ENCODE peak calls at places on chromosomes 7 and 10, in seven cellular contexts. One of them, this sample, is unnamed.

GRCh38 chr10:61974611-61975010 is 73.1 kb downstream of the ARID5B start:
- DNase-seq in fibroblast of the aortic adventitia: peak
- DNase-seq in posterior vena cava: no peak
- DNase-seq in central memory CD4-positive, alpha-beta T cell: no peak
- DNase-seq in T-cell: no peak
- DNase-seq in activated T-helper 1 cell treated with anti-CD3 and anti-CD28 coated beads, Interleukin-12 subunit alpha, Interleukin-12 subunit beta, Interleukin-2, Interleukin-4 antibody, amounts not matched to agents 30 ng/mL and 10 ng/mL and 1 ng/mL, durations not matched to agents 14 hours and 24 hours and 36 hours: no peak
- DNase-seq in activated CD4-positive, alpha-beta T cell treated with anti-CD3 and anti-CD28 coated beads for 36 hours: peak
- DNase-seq in this sample: peak

GRCh38 chr7:55893940-55894339 is 6.7 kb downstream of the ZNF713 start:
- DNase-seq in fibroblast of the aortic adventitia: no peak
- DNase-seq in posterior vena cava: no peak
- DNase-seq in central memory CD4-positive, alpha-beta T cell: no peak
- DNase-seq in T-cell: no peak
- DNase-seq in activated T-helper 1 cell treated with anti-CD3 and anti-CD28 coated beads, Interleukin-12 subunit alpha, Interleukin-12 subunit beta, Interleukin-2, Interleukin-4 antibody, amounts not matched to agents 30 ng/mL and 10 ng/mL and 1 ng/mL, durations not matched to agents 14 hours and 24 hours and 36 hours: no peak
- DNase-seq in activated CD4-positive, alpha-beta T cell treated with anti-CD3 and anti-CD28 coated beads for 36 hours: no peak
- DNase-seq in this sample: no peak

GRCh38 chr10:69265521-69265920 is 12.8 kb upstream of the HK1 start:
- DNase-seq in fibroblast of the aortic adventitia: no peak
- DNase-seq in posterior vena cava: no peak
- DNase-seq in central memory CD4-positive, alpha-beta T cell: no peak
- DNase-seq in T-cell: no peak
- DNase-seq in activated T-helper 1 cell treated with anti-CD3 and anti-CD28 coated beads, Interleukin-12 subunit alpha, Interleukin-12 subunit beta, Interleukin-2, Interleukin-4 antibody, amounts not matched to agents 30 ng/mL and 10 ng/mL and 1 ng/mL, durations not matched to agents 14 hours and 24 hours and 36 hours: no peak
- DNase-seq in activated CD4-positive, alpha-beta T cell treated with anti-CD3 and anti-CD28 coated beads for 36 hours: no peak
- DNase-seq in this sample: no peak

GRCh38 chr7:142813262-142813661 is 41.6 kb upstream of the EPHB6 start:
- DNase-seq in fibroblast of the aortic adventitia: peak
- DNase-seq in posterior vena cava: no peak
- DNase-seq in central memory CD4-positive, alpha-beta T cell: no peak
- DNase-seq in T-cell: no peak
- DNase-seq in activated T-helper 1 cell treated with anti-CD3 and anti-CD28 coated beads, Interleukin-12 subunit alpha, Interleukin-12 subunit beta, Interleukin-2, Interleukin-4 antibody, amounts not matched to agents 30 ng/mL and 10 ng/mL and 1 ng/mL, durations not matched to agents 14 hours and 24 hours and 36 hours: no peak
- DNase-seq in activated CD4-positive, alpha-beta T cell treated with anti-CD3 and anti-CD28 coated beads for 36 hours: peak
- DNase-seq in this sample: no peak

GRCh38 chr7:76296743-76297740 is 5.4 kb upstream of the HSPB1 start:
- DNase-seq in fibroblast of the aortic adventitia: peak
- DNase-seq in posterior vena cava: no peak
- DNase-seq in central memory CD4-positive, alpha-beta T cell: no peak
- DNase-seq in T-cell: no peak
- DNase-seq in activated T-helper 1 cell treated with anti-CD3 and anti-CD28 coated beads, Interleukin-12 subunit alpha, Interleukin-12 subunit beta, Interleukin-2, Interleukin-4 antibody, amounts not matched to agents 30 ng/mL and 10 ng/mL and 1 ng/mL, durations not matched to agents 14 hours and 24 hours and 36 hours: no peak
- DNase-seq in activated CD4-positive, alpha-beta T cell treated with anti-CD3 and anti-CD28 coated beads for 36 hours: no peak
- DNase-seq in this sample: no peak

GRCh38 chr7:127253289-127254162 is 785 bp upstream of the GRM8 start:
- DNase-seq in fibroblast of the aortic adventitia: peak
- DNase-seq in posterior vena cava: peak
- DNase-seq in central memory CD4-positive, alpha-beta T cell: peak
- DNase-seq in T-cell: peak
- DNase-seq in activated T-helper 1 cell treated with anti-CD3 and anti-CD28 coated beads, Interleukin-12 subunit alpha, Interleukin-12 subunit beta, Interleukin-2, Interleukin-4 antibody, amounts not matched to agents 30 ng/mL and 10 ng/mL and 1 ng/mL, durations not matched to agents 14 hours and 24 hours and 36 hours: peak
- DNase-seq in activated CD4-positive, alpha-beta T cell treated with anti-CD3 and anti-CD28 coated beads for 36 hours: peak
- DNase-seq in this sample: peak

GRCh38 chr7:82615527-82615926 is 171.9 kb upstream of the CACNA2D1 start:
- DNase-seq in fibroblast of the aortic adventitia: no peak
- DNase-seq in posterior vena cava: no peak
- DNase-seq in central memory CD4-positive, alpha-beta T cell: no peak
- DNase-seq in T-cell: no peak
- DNase-seq in activated T-helper 1 cell treated with anti-CD3 and anti-CD28 coated beads, Interleukin-12 subunit alpha, Interleukin-12 subunit beta, Interleukin-2, Interleukin-4 antibody, amounts not matched to agents 30 ng/mL and 10 ng/mL and 1 ng/mL, durations not matched to agents 14 hours and 24 hours and 36 hours: no peak
- DNase-seq in activated CD4-positive, alpha-beta T cell treated with anti-CD3 and anti-CD28 coated beads for 36 hours: no peak
- DNase-seq in this sample: no peak

GRCh38 chr7:99180067-99180650 is 27.8 kb downstream of the KPNA7 start:
- DNase-seq in fibroblast of the aortic adventitia: no peak
- DNase-seq in posterior vena cava: peak
- DNase-seq in central memory CD4-positive, alpha-beta T cell: no peak
- DNase-seq in T-cell: no peak
- DNase-seq in activated T-helper 1 cell treated with anti-CD3 and anti-CD28 coated beads, Interleukin-12 subunit alpha, Interleukin-12 subunit beta, Interleukin-2, Interleukin-4 antibody, amounts not matched to agents 30 ng/mL and 10 ng/mL and 1 ng/mL, durations not matched to agents 14 hours and 24 hours and 36 hours: no peak
- DNase-seq in activated CD4-positive, alpha-beta T cell treated with anti-CD3 and anti-CD28 coated beads for 36 hours: no peak
- DNase-seq in this sample: no peak

GRCh38 chr10:121594076-121594475 is 4.2 kb downstream of the FGFR2 start:
- DNase-seq in fibroblast of the aortic adventitia: no peak
- DNase-seq in posterior vena cava: no peak
- DNase-seq in central memory CD4-positive, alpha-beta T cell: no peak
- DNase-seq in T-cell: no peak
- DNase-seq in activated T-helper 1 cell treated with anti-CD3 and anti-CD28 coated beads, Interleukin-12 subunit alpha, Interleukin-12 subunit beta, Interleukin-2, Interleukin-4 antibody, amounts not matched to agents 30 ng/mL and 10 ng/mL and 1 ng/mL, durations not matched to agents 14 hours and 24 hours and 36 hours: no peak
- DNase-seq in activated CD4-positive, alpha-beta T cell treated with anti-CD3 and anti-CD28 coated beads for 36 hours: no peak
- DNase-seq in this sample: no peak

GRCh38 chr10:88039496-88040200 is 176.2 kb downstream of the PTEN start:
- DNase-seq in fibroblast of the aortic adventitia: peak
- DNase-seq in posterior vena cava: no peak
- DNase-seq in central memory CD4-positive, alpha-beta T cell: no peak
- DNase-seq in T-cell: no peak
- DNase-seq in activated T-helper 1 cell treated with anti-CD3 and anti-CD28 coated beads, Interleukin-12 subunit alpha, Interleukin-12 subunit beta, Interleukin-2, Interleukin-4 antibody, amounts not matched to agents 30 ng/mL and 10 ng/mL and 1 ng/mL, durations not matched to agents 14 hours and 24 hours and 36 hours: no peak
- DNase-seq in activated CD4-positive, alpha-beta T cell treated with anti-CD3 and anti-CD28 coated beads for 36 hours: no peak
- DNase-seq in this sample: no peak

GRCh38 chr10:104209575-104210198 is 22.5 kb downstream of the CFAP43 start:
- DNase-seq in fibroblast of the aortic adventitia: peak
- DNase-seq in posterior vena cava: no peak
- DNase-seq in central memory CD4-positive, alpha-beta T cell: peak
- DNase-seq in T-cell: peak
- DNase-seq in activated T-helper 1 cell treated with anti-CD3 and anti-CD28 coated beads, Interleukin-12 subunit alpha, Interleukin-12 subunit beta, Interleukin-2, Interleukin-4 antibody, amounts not matched to agents 30 ng/mL and 10 ng/mL and 1 ng/mL, durations not matched to agents 14 hours and 24 hours and 36 hours: no peak
- DNase-seq in activated CD4-positive, alpha-beta T cell treated with anti-CD3 and anti-CD28 coated beads for 36 hours: peak
- DNase-seq in this sample: peak

GRCh38 chr10:4595920-4596319 is 230.1 kb upstream of the AKR1E2 start:
- DNase-seq in fibroblast of the aortic adventitia: peak
- DNase-seq in posterior vena cava: no peak
- DNase-seq in central memory CD4-positive, alpha-beta T cell: no peak
- DNase-seq in T-cell: no peak
- DNase-seq in activated T-helper 1 cell treated with anti-CD3 and anti-CD28 coated beads, Interleukin-12 subunit alpha, Interleukin-12 subunit beta, Interleukin-2, Interleukin-4 antibody, amounts not matched to agents 30 ng/mL and 10 ng/mL and 1 ng/mL, durations not matched to agents 14 hours and 24 hours and 36 hours: no peak
- DNase-seq in activated CD4-positive, alpha-beta T cell treated with anti-CD3 and anti-CD28 coated beads for 36 hours: no peak
- DNase-seq in this sample: no peak

GRCh38 chr7:7765422-7765821 is 47.0 kb upstream of the RPA3 start:
- DNase-seq in fibroblast of the aortic adventitia: no peak
- DNase-seq in posterior vena cava: no peak
- DNase-seq in central memory CD4-positive, alpha-beta T cell: no peak
- DNase-seq in T-cell: no peak
- DNase-seq in activated T-helper 1 cell treated with anti-CD3 and anti-CD28 coated beads, Interleukin-12 subunit alpha, Interleukin-12 subunit beta, Interleukin-2, Interleukin-4 antibody, amounts not matched to agents 30 ng/mL and 10 ng/mL and 1 ng/mL, durations not matched to agents 14 hours and 24 hours and 36 hours: no peak
- DNase-seq in activated CD4-positive, alpha-beta T cell treated with anti-CD3 and anti-CD28 coated beads for 36 hours: no peak
- DNase-seq in this sample: no peak

This sample was measured in activated CD8-positive, alpha-beta T cell treated with anti-CD3 and anti-CD28 coated beads for 36 hours.